ENCODE peak calls at places on chromosomes 4 and X, in nine cellular contexts. Q is lung; X is CD8-positive, alpha-beta T cell; F is mesenchymal stem cell; L is central memory CD4-positive, alpha-beta T cell; O is BE2C; M is EH; S is M059J; C is iris pigment epithelial cell. D is an unnamed sample.

GRCh38 chr4:26596843-26597242 is 13.0 kb downstream of the TBC1D19 start:
- DNase-seq in Q (no peak), C (no peak), X (no peak), O (no peak), M (no peak), F (no peak), L (no peak), S (no peak), D (no peak)

GRCh38 chrX:19684265-19684664 is 169.0 kb upstream of the MAP3K15 start:
- DNase-seq in Q (no peak), X (no peak), O (no peak), S (peak), M (no peak), C (no peak), F (no peak), L (no peak), D (no peak)

GRCh38 chr4:107862658-107863057 is 37.9 kb downstream of the SGMS2 start:
- DNase-seq in S (peak), O (no peak), C (peak), F (peak), L (no peak), Q (peak), X (no peak), M (peak), D (no peak)

GRCh38 chr4:140152760-140153418 is 1.1 kb downstream of the MAML3 start:
- DNase-seq in S (peak), F (peak), O (peak), C (peak), Q (peak), L (peak), M (peak), X (peak), D (peak)

GRCh38 chr4:74181225-74181624 is 23.3 kb downstream of the MTHFD2L start:
- DNase-seq in X (no peak), C (peak), L (no peak), F (peak), Q (no peak), M (peak), S (peak), O (no peak), D (no peak)

GRCh38 chr4:101954351-101954750 is 163.8 kb downstream of the BANK1 start:
- DNase-seq in S (no peak), O (no peak), X (no peak), F (no peak), C (no peak), L (no peak), M (no peak), Q (no peak), D (no peak)

GRCh38 chr4:97774347-97774989 is 368.8 kb downstream of the STPG2 start:
- DNase-seq in X (no peak), L (no peak), M (no peak), O (no peak), S (no peak), Q (no peak), F (no peak), C (no peak), D (no peak)

GRCh38 chr4:127179451-127180087 is 453.2 kb upstream of the INTU start:
- DNase-seq in S (no peak), Q (no peak), X (no peak), F (peak), M (no peak), C (no peak), O (no peak), L (no peak), D (no peak)

GRCh38 chr4:85637778-85638177 is 162.8 kb downstream of the ARHGAP24 start:
- DNase-seq in C (peak), X (no peak), M (peak), L (no peak), Q (no peak), F (no peak), O (no peak), S (peak), D (no peak)

GRCh38 chr4:174999407-174999806 is 81.2 kb downstream of the ADAM29 start:
- DNase-seq in X (no peak), F (peak), S (peak), Q (no peak), L (no peak), M (peak), O (no peak), C (peak), D (no peak)

GRCh38 chrX:19334945-19335626 is 8.6 kb upstream of the PDHA1 start:
- DNase-seq in L (peak), X (no peak), O (peak), M (peak), Q (no peak), S (no peak), C (peak), F (peak), D (no peak)

GRCh38 chr4:3462790-3463415 is at the start of gene DOK7:
- DNase-seq in Q (no peak), L (no peak), O (no peak), M (no peak), S (no peak), X (no peak), C (no peak), F (no peak), D (no peak)

GRCh38 chr4:1446502-1447153 is 40.4 kb upstream of the NKX1-1 start:
- DNase-seq in S (no peak), M (no peak), X (no peak), F (no peak), L (no peak), O (no peak), Q (peak), C (no peak), D (no peak)

GRCh38 chr4:126533176-126533575 is 1099.6 kb upstream of the INTU start:
- DNase-seq in M (peak), X (no peak), S (no peak), C (peak), F (peak), L (no peak), Q (no peak), O (no peak), D (no peak)

GRCh38 chr4:85932371-85933305 is 427.2 kb downstream of the MAPK10 start:
- DNase-seq in S (no peak), F (no peak), X (no peak), Q (peak), L (no peak), M (peak), C (peak), O (no peak), D (no peak)

GRCh38 chrX:67734111-67734753 is 190.4 kb downstream of the AR start:
- DNase-seq in O (no peak), F (no peak), L (no peak), S (no peak), Q (no peak), X (no peak), C (no peak), M (no peak), D (no peak)

GRCh38 chr4:135277980-135278315 is 1076.4 kb upstream of the PABPC4L start:
- DNase-seq in M (no peak), X (no peak), Q (no peak), O (no peak), S (no peak), L (no peak), C (no peak), F (no peak), D (no peak)

GRCh38 chrX:47620303-47620685 is 637 bp upstream of the SYN1 start:
- DNase-seq in O (no peak), F (no peak), C (no peak), Q (no peak), X (no peak), S (no peak), L (no peak), M (no peak), D (no peak)

GRCh38 chr4:60216752-60217151 is 983.4 kb upstream of the ADGRL3 start:
- DNase-seq in S (peak), Q (no peak), M (peak), O (no peak), X (no peak), L (no peak), C (peak), F (peak), D (no peak)

GRCh38 chr4:120855307-120856001 is 67.1 kb downstream of the PRDM5 start:
- DNase-seq in L (no peak), O (no peak), S (no peak), F (no peak), Q (no peak), X (no peak), M (no peak), C (no peak), D (no peak)

GRCh38 chr4:132691668-132692067 is 457.4 kb upstream of the PCDH10 start:
- DNase-seq in S (no peak), C (no peak), F (no peak), X (no peak), Q (no peak), O (no peak), M (no peak), L (no peak), D (no peak)

GRCh38 chr4:25843340-25844097 is 19.3 kb downstream of the SEL1L3 start:
- DNase-seq in O (peak), C (no peak), L (no peak), F (no peak), M (no peak), S (peak), Q (peak), X (no peak), D (no peak)

GRCh38 chr4:169492436-169493163 is 119.8 kb downstream of the NEK1 start:
- DNase-seq in X (no peak), O (peak), C (peak), S (peak), F (peak), Q (no peak), L (peak), M (peak), D (no peak)

GRCh38 chrX:19886888-19887531 is 390 bp downstream of the SH3KBP1 start:
- DNase-seq in Q (no peak), M (peak), O (no peak), F (no peak), X (no peak), S (peak), L (no peak), C (no peak), D (no peak)

GRCh38 chr4:18020671-18021469 is 685 bp downstream of the LCORL start:
- DNase-seq in Q (peak), X (peak), S (peak), M (peak), F (peak), O (peak), C (peak), L (peak), D (peak)

GRCh38 chr4:144709793-144710525 is 64.0 kb downstream of the HHIP start:
- DNase-seq in C (peak), M (peak), X (no peak), S (peak), O (no peak), F (no peak), L (no peak), Q (no peak), D (no peak)

GRCh38 chr4:95409127-95409526 is 139.6 kb downstream of the UNC5C start:
- DNase-seq in F (peak), S (peak), M (no peak), X (no peak), L (no peak), O (no peak), Q (no peak), C (peak), D (no peak)

GRCh38 chr4:23084559-23085248 is 392.0 kb downstream of the GBA3 start:
- DNase-seq in M (peak), Q (no peak), S (peak), L (no peak), F (no peak), O (no peak), C (peak), X (no peak), D (no peak)

GRCh38 chr4:55075376-55075775 is 50.0 kb downstream of the KDR start:
- DNase-seq in F (no peak), L (no peak), O (no peak), S (no peak), M (no peak), Q (no peak), X (no peak), C (no peak), D (no peak)

GRCh38 chr4:119526786-119527550 is 101.6 kb downstream of the PDE5A start:
- DNase-seq in F (peak), M (peak), L (no peak), Q (no peak), C (peak), O (no peak), X (no peak), S (peak), D (no peak)

GRCh38 chr4:186606593-186606992 is 51.2 kb upstream of the MTNR1A start:
- DNase-seq in M (peak), C (peak), Q (no peak), L (no peak), F (peak), S (peak), X (no peak), O (no peak), D (no peak)

D was measured in T follicular helper cell.